ENCODE peak calls at places on chromosomes 12 and 14, in six cellular contexts. One of them, this sample, is unnamed.

GRCh38 chr14:47678157-47678556 is 2.8 kb upstream of the MDGA2 start:
- DNase-seq in IMR-90: no peak
- DNase-seq in hippocampal formation: no peak
- DNase-seq in left cardiac atrium: no peak
- DNase-seq in activated T-cell treated with anti-CD3 and anti-CD28 coated beads, Interleukin-2, amount 50 U/mL, for 72 hours: no peak
- DNase-seq in stimulated activated CD8-positive, alpha-beta memory T cell treated with anti-CD3 and anti-CD28 coated beads, Interleukin-2, amount 100 ng/mL, for 48 hours: no peak
- DNase-seq in this sample: no peak

GRCh38 chr12:89349814-89350213 is 2.5 kb downstream of the DUSP6 start:
- DNase-seq in stimulated activated CD8-positive, alpha-beta memory T cell treated with anti-CD3 and anti-CD28 coated beads, Interleukin-2, amount 100 ng/mL, for 48 hours: no peak
- DNase-seq in hippocampal formation: peak
- DNase-seq in IMR-90: peak
- DNase-seq in activated T-cell treated with anti-CD3 and anti-CD28 coated beads, Interleukin-2, amount 50 U/mL, for 72 hours: no peak
- DNase-seq in left cardiac atrium: peak
- DNase-seq in this sample: no peak

GRCh38 chr12:80230068-80230467 is 130.7 kb downstream of the OTOGL start:
- DNase-seq in left cardiac atrium: peak
- DNase-seq in hippocampal formation: no peak
- DNase-seq in IMR-90: no peak
- DNase-seq in activated T-cell treated with anti-CD3 and anti-CD28 coated beads, Interleukin-2, amount 50 U/mL, for 72 hours: no peak
- DNase-seq in stimulated activated CD8-positive, alpha-beta memory T cell treated with anti-CD3 and anti-CD28 coated beads, Interleukin-2, amount 100 ng/mL, for 48 hours: no peak
- DNase-seq in this sample: no peak

GRCh38 chr14:87966816-87967215 is 26.2 kb downstream of the GALC start:
- DNase-seq in IMR-90: peak
- DNase-seq in hippocampal formation: no peak
- DNase-seq in activated T-cell treated with anti-CD3 and anti-CD28 coated beads, Interleukin-2, amount 50 U/mL, for 72 hours: no peak
- DNase-seq in left cardiac atrium: no peak
- DNase-seq in stimulated activated CD8-positive, alpha-beta memory T cell treated with anti-CD3 and anti-CD28 coated beads, Interleukin-2, amount 100 ng/mL, for 48 hours: no peak
- DNase-seq in this sample: no peak

GRCh38 chr12:51246254-51246853 is 7.7 kb downstream of the DAZAP2 start:
- DNase-seq in left cardiac atrium: no peak
- DNase-seq in stimulated activated CD8-positive, alpha-beta memory T cell treated with anti-CD3 and anti-CD28 coated beads, Interleukin-2, amount 100 ng/mL, for 48 hours: no peak
- DNase-seq in IMR-90: peak
- DNase-seq in activated T-cell treated with anti-CD3 and anti-CD28 coated beads, Interleukin-2, amount 50 U/mL, for 72 hours: peak
- DNase-seq in hippocampal formation: no peak
- DNase-seq in this sample: no peak

GRCh38 chr12:57214398-57214781 is 2.2 kb upstream of the NXPH4 start:
- DNase-seq in IMR-90: peak
- DNase-seq in stimulated activated CD8-positive, alpha-beta memory T cell treated with anti-CD3 and anti-CD28 coated beads, Interleukin-2, amount 100 ng/mL, for 48 hours: no peak
- DNase-seq in activated T-cell treated with anti-CD3 and anti-CD28 coated beads, Interleukin-2, amount 50 U/mL, for 72 hours: peak
- DNase-seq in hippocampal formation: no peak
- DNase-seq in left cardiac atrium: peak
- DNase-seq in this sample: no peak

GRCh38 chr14:73762375-73762822 is 48.2 kb upstream of the PNMA1 start:
- DNase-seq in left cardiac atrium: no peak
- DNase-seq in stimulated activated CD8-positive, alpha-beta memory T cell treated with anti-CD3 and anti-CD28 coated beads, Interleukin-2, amount 100 ng/mL, for 48 hours: no peak
- DNase-seq in IMR-90: no peak
- DNase-seq in hippocampal formation: no peak
- DNase-seq in activated T-cell treated with anti-CD3 and anti-CD28 coated beads, Interleukin-2, amount 50 U/mL, for 72 hours: peak
- DNase-seq in this sample: no peak

GRCh38 chr14:31419179-31420012 is 954 bp downstream of the HEATR5A start:
- DNase-seq in activated T-cell treated with anti-CD3 and anti-CD28 coated beads, Interleukin-2, amount 50 U/mL, for 72 hours: no peak
- DNase-seq in hippocampal formation: no peak
- DNase-seq in left cardiac atrium: no peak
- DNase-seq in IMR-90: peak
- DNase-seq in stimulated activated CD8-positive, alpha-beta memory T cell treated with anti-CD3 and anti-CD28 coated beads, Interleukin-2, amount 100 ng/mL, for 48 hours: no peak
- DNase-seq in this sample: no peak